ENCODE peak calls at places on chromosomes 3 and 15, in nine cellular contexts. W is astrocyte; F is psoas muscle; Y is GM13977; I is lower leg skin; Z is CD8-positive, alpha-beta memory T cell; R is NCI-H2029 treated with DMSO at 0.1 percent for 48 hours; H is mesenteric fat pad; E is activated CD8-positive, alpha-beta T cell treated with anti-CD3 and anti-CD28 coated beads, Interleukin-2, amount 10 ng/mL, durations not matched to agents 7 days and 5 days. X is an unnamed sample.

GRCh38 chr15:59186501-59186900 is 20.1 kb upstream of the LDHAL6B start:
- DNase-seq in W (peak; percentile 68), F (no peak), Y (no peak), I (no peak), Z (no peak), R (no peak), H (no peak), E (no peak), X (no peak)

GRCh38 chr3:146125946-146126345 is 35.0 kb downstream of the PLOD2 start:
- DNase-seq in W (peak; percentile 96), F (no peak), Y (no peak), I (no peak), Z (no peak), R (no peak), H (no peak), E (no peak), X (no peak)

GRCh38 chr15:69298697-69299441 is at the start of gene PAQR5:
- DNase-seq in W (no peak), F (peak; percentile 31), Y (peak; percentile 49), I (no peak), Z (no peak), R (no peak), H (no peak), E (no peak), X (no peak)

GRCh38 chr3:9352917-9353823 is 9.7 kb upstream of the THUMPD3 start:
- DNase-seq in W (peak; percentile 55), F (peak; percentile 54), Y (peak; percentile 59), I (peak; percentile 49), Z (peak; percentile 69), R (peak; percentile 92), H (no peak), E (peak; percentile 73), X (no peak)

GRCh38 chr15:79406191-79406590 is 25.9 kb upstream of the MINAR1 start:
- DNase-seq in W (no peak), F (no peak), Y (no peak), I (no peak), Z (no peak), R (no peak), H (no peak), E (no peak), X (no peak)

GRCh38 chr3:173529062-173529711 is 131.6 kb downstream of the NLGN1 start:
- DNase-seq in W (peak; percentile 6), F (no peak), Y (peak; percentile 5), I (no peak), Z (no peak), R (peak; percentile 84), H (no peak), E (no peak), X (no peak)

GRCh38 chr3:118036215-118036614 is 998.4 kb downstream of the IGSF11 start:
- DNase-seq in W (no peak), F (no peak), Y (no peak), I (no peak), Z (no peak), R (no peak), H (no peak), E (no peak), X (no peak)

GRCh38 chr15:24857777-24858176 is 97.0 kb upstream of the SNRPN start:
- DNase-seq in W (peak; percentile 19), F (no peak), Y (no peak), I (no peak), Z (no peak), R (no peak), H (no peak), E (no peak), X (no peak)

GRCh38 chr3:175404667-175405066 is 545.5 kb downstream of the NAALADL2 start:
- DNase-seq in W (no peak), F (no peak), Y (no peak), I (no peak), Z (no peak), R (no peak), H (no peak), E (no peak), X (no peak)

GRCh38 chr3:11060500-11061251 is 68.1 kb downstream of the SLC6A1 start:
- DNase-seq in W (peak; percentile 20), F (peak; percentile 73), Y (peak; percentile 76), I (peak; percentile 28), Z (no peak), R (peak; percentile 68), H (no peak), E (peak; percentile 56), X (peak; percentile 84)

GRCh38 chr3:122183893-122184590 is 574 bp downstream of the CASR start:
- DNase-seq in W (no peak), F (no peak), Y (peak; percentile 29), I (no peak), Z (no peak), R (no peak), H (no peak), E (no peak), X (no peak)

GRCh38 chr3:15097889-15098288 is 1.1 kb downstream of the RBSN start:
- DNase-seq in W (peak; percentile 56), F (no peak), Y (no peak), I (no peak), Z (peak; percentile 53), R (no peak), H (no peak), E (peak; percentile 52), X (no peak)

GRCh38 chr15:52180196-52180835 is 10.9 kb downstream of the GNB5 start:
- DNase-seq in W (no peak), F (no peak), Y (peak; percentile 72), I (peak; percentile 24), Z (peak; percentile 80), R (no peak), H (no peak), E (peak; percentile 64), X (no peak)

GRCh38 chr15:54099010-54099409 is 120.8 kb downstream of the UNC13C start:
- DNase-seq in W (no peak), F (no peak), Y (no peak), I (no peak), Z (no peak), R (no peak), H (no peak), E (no peak), X (no peak)

GRCh38 chr3:161781381-161781780 is 284.8 kb downstream of the OTOL1 start:
- DNase-seq in W (no peak), F (no peak), Y (no peak), I (no peak), Z (no peak), R (no peak), H (no peak), E (no peak), X (no peak)

GRCh38 chr3:184315871-184316661 is 1.7 kb downstream of the EIF4G1 start:
- DNase-seq in W (no peak), F (no peak), Y (peak; percentile 33), I (no peak), Z (no peak), R (no peak), H (no peak), E (no peak), X (no peak)

GRCh38 chr3:188299068-188299467 is 145.1 kb downstream of the LPP start:
- DNase-seq in W (no peak), F (no peak), Y (no peak), I (no peak), Z (no peak), R (no peak), H (no peak), E (no peak), X (no peak)

GRCh38 chr15:78828930-78829329 is 17.7 kb upstream of the ADAMTS7 start:
- DNase-seq in W (no peak), F (no peak), Y (no peak), I (no peak), Z (no peak), R (no peak), H (no peak), E (no peak), X (no peak)

GRCh38 chr3:183807881-183808280 is 17.5 kb downstream of the MAP6D1 start:
- DNase-seq in W (no peak), F (no peak), Y (no peak), I (no peak), Z (no peak), R (no peak), H (no peak), E (no peak), X (no peak)

X was measured in cardiac septum.